ENCODE peak calls at places on chromosomes 7 and 10, in ten cellular contexts. Z is T-helper 9 cell, G is GM04504, O is NCI-H1105 treated with DMSO at 0.1 percent for 48 hours, N is OCI-LY7, S is GM03348, E is neural crest cell, P is IMR-90, D is amniotic epithelial cell, M is LoVo. X is an unnamed sample.

GRCh38 chr10:16545126-16545736 is 23.6 kb upstream of the C1QL3 start:
- DNase-seq in Z (no peak), G (no peak), O (no peak), N (peak; percentile 33), S (peak; percentile 78), E (no peak), P (peak; percentile 29), D (peak; percentile 32), M (peak; percentile 19), X (peak; percentile 24)

GRCh38 chr7:3092468-3092867 is 48.8 kb upstream of the CARD11 start:
- DNase-seq in Z (peak; percentile 51), G (no peak), O (no peak), N (peak; percentile 72), S (no peak), E (no peak), P (peak; percentile 16), D (no peak), M (no peak), X (peak; percentile 27)

GRCh38 chr7:25596443-25596842 is 368.2 kb upstream of the NPVF start:
- DNase-seq in Z (no peak), G (no peak), O (no peak), N (no peak), S (no peak), E (no peak), P (no peak), D (no peak), M (no peak), X (no peak)

GRCh38 chr10:73907841-73908517 is 3.0 kb upstream of the PLAU start:
- DNase-seq in Z (no peak), G (no peak), O (no peak), N (no peak), S (peak; percentile 61), E (no peak), P (peak; percentile 61), D (peak; percentile 70), M (no peak), X (peak; percentile 66)

GRCh38 chr7:106326594-106327537 is 42.1 kb upstream of the NAMPT start:
- DNase-seq in Z (no peak), G (no peak), O (no peak), N (no peak), S (peak; percentile 23), E (no peak), P (peak; percentile 36), D (no peak), M (no peak), X (no peak)

GRCh38 chr7:102236592-102237287 is 49.9 kb upstream of the SH2B2 start:
- DNase-seq in Z (peak; percentile 19), G (peak; percentile 18), O (peak; percentile 59), N (peak; percentile 57), S (peak; percentile 92), E (peak; percentile 73), P (peak; percentile 56), D (peak; percentile 55), M (peak; percentile 66), X (peak; percentile 39)

GRCh38 chr10:29329420-29329819 is 40.5 kb downstream of the LYZL1 start:
- DNase-seq in Z (no peak), G (peak; percentile 35), O (peak; percentile 86), N (no peak), S (peak; percentile 24), E (no peak), P (peak; percentile 20), D (peak; percentile 56), M (no peak), X (no peak)

GRCh38 chr7:22867589-22867988 is 44.9 kb upstream of the TOMM7 start:
- DNase-seq in Z (no peak), G (no peak), O (no peak), N (no peak), S (no peak), E (no peak), P (no peak), D (no peak), M (no peak), X (no peak)

GRCh38 chr7:103132995-103133688 is 15.8 kb downstream of the NAPEPLD start:
- DNase-seq in Z (no peak), G (no peak), O (no peak), N (no peak), S (no peak), E (no peak), P (no peak), D (no peak), M (no peak), X (no peak)

GRCh38 chr10:97520520-97520919 is 21.8 kb downstream of the UBTD1 start:
- DNase-seq in Z (no peak), G (no peak), O (no peak), N (no peak), S (no peak), E (no peak), P (no peak), D (no peak), M (no peak), X (no peak)

GRCh38 chr10:83012866-83013265 is 1126.4 kb upstream of the GHITM start:
- DNase-seq in Z (no peak), G (peak; percentile 16), O (no peak), N (no peak), S (peak; percentile 3), E (no peak), P (no peak), D (peak; percentile 31), M (no peak), X (peak; percentile 39)

GRCh38 chr7:95686109-95686508 is 86.2 kb upstream of the DYNC1I1 start:
- DNase-seq in Z (no peak), G (peak; percentile 25), O (peak; percentile 62), N (peak; percentile 12), S (peak; percentile 37), E (peak; percentile 9), P (peak; percentile 39), D (peak; percentile 69), M (peak; percentile 74), X (peak; percentile 47)

GRCh38 chr10:11020026-11020820 is 2.6 kb downstream of the CELF2 start:
- DNase-seq in Z (no peak), G (no peak), O (no peak), N (no peak), S (no peak), E (no peak), P (no peak), D (no peak), M (no peak), X (no peak)

GRCh38 chr10:11678074-11678793 is 63.9 kb upstream of the ECHDC3 start:
- DNase-seq in Z (no peak), G (peak; percentile 17), O (no peak), N (peak; percentile 96), S (peak; percentile 57), E (no peak), P (no peak), D (peak; percentile 59), M (peak; percentile 29), X (peak; percentile 25)

GRCh38 chr7:127895814-127896280 is 135.4 kb downstream of the LRRC4 start:
- DNase-seq in Z (no peak), G (no peak), O (no peak), N (no peak), S (no peak), E (no peak), P (no peak), D (peak; percentile 69), M (no peak), X (peak; percentile 55)